ENCODE peak calls at places on chromosome 6, in six cellular contexts. G is A549, M is sigmoid colon, F is HepG2, H is stomach, O is tibial nerve. E is an unnamed sample.

GRCh38 chr6:21953831-21954801 is 342.7 kb downstream of the PRL start:
- DNase-seq in G (no peak), M (no peak), O (no peak), F (peak; percentile 15), H (no peak), E (no peak)

GRCh38 chr6:79617521-79617941 is 13.6 kb upstream of the SH3BGRL2 start:
- DNase-seq in H (no peak), F (peak; percentile 91), M (no peak), O (no peak), G (no peak), E (no peak)

GRCh38 chr6:26269406-26270120 is 95.4 kb upstream of the BTN3A2 start:
- DNase-seq in F (no peak), G (no peak), H (no peak), O (no peak), M (no peak), E (no peak)

GRCh38 chr6:38688579-38689087 is 14.3 kb downstream of the GLO1 start:
- DNase-seq in O (no peak), H (peak; percentile 38), G (no peak), F (peak; percentile 24), M (no peak), E (no peak)

GRCh38 chr6:4935486-4935885 is 68.4 kb downstream of the RPP40 start:
- DNase-seq in M (no peak), F (no peak), H (no peak), G (no peak), O (no peak), E (no peak)

GRCh38 chr6:3727593-3728108 is 23.9 kb downstream of the PXDC1 start:
- DNase-seq in F (no peak), G (no peak), M (no peak), O (no peak), H (no peak), E (no peak)

GRCh38 chr6:2378891-2379652 is 133.7 kb upstream of the GMDS start:
- DNase-seq in F (no peak), O (no peak), G (no peak), M (no peak), H (no peak), E (no peak)

GRCh38 chr6:19024737-19025136 is 637.6 kb downstream of the RNF144B start:
- DNase-seq in M (no peak), O (no peak), H (no peak), F (peak; percentile 30), G (peak; percentile 0), E (no peak)

GRCh38 chr6:33104893-33105292 is 29.1 kb downstream of the HLA-DPB1 start:
- DNase-seq in O (no peak), F (no peak), M (no peak), G (no peak), H (no peak), E (no peak)

GRCh38 chr6:158018851-158019361 is 37.2 kb downstream of the SYNJ2 start:
- DNase-seq in H (no peak), F (no peak), M (no peak), G (no peak), O (no peak), E (peak; percentile 21)

GRCh38 chr6:710601-711571 is 17.9 kb upstream of the EXOC2 start:
- DNase-seq in H (peak; percentile 61), O (no peak), M (peak; percentile 81), G (peak; percentile 19), F (no peak), E (peak; percentile 64)

GRCh38 chr6:153976921-153977693 is 61.9 kb upstream of the OPRM1 start:
- DNase-seq in M (no peak), F (no peak), G (no peak), H (no peak), O (no peak), E (no peak)

GRCh38 chr6:130482645-130483390 is 117.0 kb downstream of the TMEM200A start:
- DNase-seq in G (no peak), H (no peak), F (no peak), O (no peak), M (no peak), E (no peak)

GRCh38 chr6:157259443-157259842 is 63.9 kb downstream of the TMEM242 start:
- DNase-seq in M (peak; percentile 7), G (no peak), F (no peak), H (no peak), O (no peak), E (no peak)

GRCh38 chr6:21771626-21772320 is 178.2 kb downstream of the SOX4 start:
- DNase-seq in H (no peak), F (no peak), M (no peak), O (no peak), G (no peak), E (no peak)

GRCh38 chr6:111559193-111560097 is 46.2 kb downstream of the TRAF3IP2 start:
- DNase-seq in H (no peak), F (peak; percentile 34), O (no peak), M (no peak), G (no peak), E (peak; percentile 28)

GRCh38 chr6:140360651-140361050 is 986.2 kb upstream of the CITED2 start:
- DNase-seq in H (no peak), O (no peak), F (no peak), G (no peak), M (no peak), E (no peak)

GRCh38 chr6:28737750-28738395 is 185.9 kb downstream of the TRIM27 start:
- DNase-seq in O (no peak), G (no peak), F (no peak), H (no peak), M (no peak), E (no peak)

GRCh38 chr6:163787001-163787667 is 372.6 kb downstream of the QKI start:
- DNase-seq in O (no peak), G (no peak), F (no peak), H (no peak), M (no peak), E (no peak)

GRCh38 chr6:56911847-56912246 is 43.1 kb upstream of the BEND6 start:
- DNase-seq in G (no peak), F (no peak), M (no peak), H (no peak), O (no peak), E (no peak)

GRCh38 chr6:44096615-44097014 is 30.6 kb downstream of the MRPL14 start:
- DNase-seq in O (peak; percentile 65), G (peak; percentile 76), M (peak; percentile 87), F (peak; percentile 77), H (peak; percentile 83), E (peak; percentile 81)

GRCh38 chr6:32086661-32087573 is 22.2 kb downstream of the TNXB start:
- DNase-seq in H (peak; percentile 32), O (no peak), M (no peak), F (peak; percentile 27), G (no peak), E (peak; percentile 61)

GRCh38 chr6:32084780-32085179 is 24.4 kb downstream of the TNXB start:
- DNase-seq in M (no peak), G (no peak), F (no peak), H (no peak), O (no peak), E (no peak)

GRCh38 chr6:32087574-32088486 is 21.3 kb downstream of the TNXB start:
- DNase-seq in H (peak; percentile 93), G (peak; percentile 63), F (peak; percentile 82), O (peak; percentile 81), M (peak; percentile 94), E (peak; percentile 97)

GRCh38 chr6:32083812-32084768 is 25.0 kb downstream of the TNXB start:
- DNase-seq in O (no peak), G (no peak), F (no peak), H (no peak), M (no peak), E (no peak)

GRCh38 chr6:32085759-32086458 is 23.2 kb downstream of the TNXB start:
- DNase-seq in M (no peak), H (no peak), G (no peak), F (no peak), O (no peak), E (no peak)
- TF ChIP-seq CTCF in M (no peak), H (no peak), G (no peak), F (peak; percentile 38), O (no peak), E (no peak)

GRCh38 chr6:14316911-14317535 is 199.5 kb downstream of the CD83 start:
- DNase-seq in H (peak; percentile 61), M (no peak), O (no peak), G (peak; percentile 3), F (no peak), E (no peak)

GRCh38 chr6:14320342-14320741 is 202.8 kb downstream of the CD83 start:
- DNase-seq in H (no peak), O (no peak), G (no peak), M (no peak), F (no peak), E (no peak)

GRCh38 chr6:14315353-14315752 is 197.8 kb downstream of the CD83 start:
- DNase-seq in G (no peak), H (no peak), O (no peak), F (no peak), M (no peak), E (no peak)

GRCh38 chr6:14313220-14313619 is 195.6 kb downstream of the CD83 start:
- DNase-seq in G (no peak), O (no peak), H (no peak), M (no peak), F (no peak), E (no peak)

GRCh38 chr6:14317616-14318015 is 200.0 kb downstream of the CD83 start:
- DNase-seq in G (no peak), F (no peak), M (no peak), H (no peak), O (no peak), E (no peak)
- TF ChIP-seq EP300 in G (no peak), F (no peak), M (no peak), H (no peak), O (no peak), E (no peak)

GRCh38 chr6:8278562-8278961 is 156.8 kb downstream of the SLC35B3 start:
- DNase-seq in M (no peak), H (no peak), F (no peak), O (no peak), G (no peak), E (no peak)
- TF ChIP-seq POLR2A in M (no peak), H (no peak), F (no peak), O (no peak), G (no peak), E (no peak)

GRCh38 chr6:151043944-151044343 is 178.4 kb downstream of the MTHFD1L start:
- DNase-seq in H (no peak), O (no peak), M (no peak), G (no peak), F (no peak), E (no peak)

GRCh38 chr6:151044465-151045441 is 179.3 kb downstream of the MTHFD1L start:
- DNase-seq in H (peak; percentile 93), F (peak; percentile 93), O (peak; percentile 66), M (peak; percentile 91), G (peak; percentile 49), E (peak; percentile 73)

GRCh38 chr6:151036869-151037680 is 171.6 kb downstream of the MTHFD1L start:
- DNase-seq in G (no peak), M (no peak), F (no peak), O (no peak), H (no peak), E (no peak)

GRCh38 chr6:151038616-151039015 is 173.1 kb downstream of the MTHFD1L start:
- DNase-seq in M (no peak), H (no peak), G (no peak), F (no peak), O (no peak), E (no peak)

DNA sequence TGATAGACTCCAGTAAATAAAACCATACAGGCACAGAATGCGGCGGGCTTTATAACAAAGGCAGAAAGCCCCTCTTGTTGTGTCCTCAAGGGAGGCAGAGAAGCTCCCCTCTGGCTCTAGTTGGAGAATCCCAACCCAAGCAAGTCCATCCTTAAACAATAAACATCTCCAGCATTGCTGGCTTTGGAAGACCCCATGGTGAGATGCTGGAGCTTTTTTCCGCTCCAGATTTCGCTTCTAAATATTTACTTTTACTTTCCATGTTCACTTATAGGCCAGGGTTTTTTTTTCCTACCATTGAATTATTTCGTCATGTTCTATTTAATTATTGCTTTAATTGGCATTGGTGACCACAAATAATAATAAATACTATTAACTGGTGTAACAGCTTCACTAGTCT is 176.2 kb downstream of the MTHFD1L start:
- DNase-seq in F (no peak), G (no peak), O (no peak), H (no peak), M (no peak), E (no peak)
- TF ChIP-seq CTCF in F (no peak), G (no peak), O (no peak), H (no peak), M (no peak), E (no peak)

E was measured in ovary.